ENCODE peak calls at places on chromosomes 12 and 14, in eight cellular contexts. X is HS-5, Q is NCI-H748 treated with DMSO at 0.1 percent for 48 hours, H is H7, L is NCI-H146, O is fibroblast of mammary gland, R is CMK, S is right cardiac atrium. M is an unnamed sample.
A peak's percentile ranks its signal among the peaks of the same experiment; 100 is the strongest.

GRCh38 chr12:108430245-108430644 is 84.8 kb upstream of the FICD start:
- DNase-seq in H (no peak), X (no peak), Q (no peak), R (no peak), O (peak; percentile 32), S (no peak), L (peak; percentile 16), M (no peak)

GRCh38 chr14:75793806-75794205 is 132.8 kb downstream of the TTLL5 start:
- DNase-seq in X (no peak), R (no peak), S (no peak), Q (no peak), O (peak; percentile 42), L (no peak), H (no peak), M (no peak)

GRCh38 chr14:102181187-102181586 is 41.5 kb downstream of the WDR20 start:
- DNase-seq in O (no peak), H (no peak), L (no peak), Q (no peak), S (no peak), X (no peak), R (no peak), M (no peak)

GRCh38 chr14:23580948-23581281 is 2.3 kb upstream of the JPH4 start:
- DNase-seq in L (no peak), H (peak; percentile 62), S (no peak), O (no peak), Q (no peak), X (no peak), R (no peak), M (no peak)

GRCh38 chr14:104116544-104117340 is 21.6 kb upstream of the KIF26A start:
- DNase-seq in X (no peak), Q (no peak), H (peak; percentile 88), S (peak; percentile 50), O (no peak), R (no peak), L (no peak), M (no peak)

GRCh38 chr12:71392521-71393145 is 47.0 kb upstream of the LGR5 start:
- DNase-seq in R (peak; percentile 44), H (peak; percentile 56), O (peak; percentile 84), Q (peak; percentile 86), S (no peak), X (peak; percentile 50), L (peak; percentile 48), M (peak; percentile 50)

GRCh38 chr14:81323621-81324400 is 76.3 kb downstream of the STON2 start:
- DNase-seq in Q (peak; percentile 89), S (no peak), L (peak; percentile 85), H (peak; percentile 74), O (no peak), R (no peak), X (no peak), M (no peak)

GRCh38 chr12:67721216-67721615 is 72.7 kb downstream of the DYRK2 start:
- DNase-seq in Q (no peak), R (no peak), O (no peak), L (no peak), X (no peak), S (peak; percentile 65), H (no peak), M (no peak)

GRCh38 chr12:85923767-85924331 is 49.8 kb downstream of the NTS start:
- DNase-seq in X (peak; percentile 14), Q (peak; percentile 27), S (no peak), R (no peak), L (peak; percentile 30), H (no peak), O (peak; percentile 55), M (peak; percentile 7)

GRCh38 chr14:36857842-36858445 is 196.3 kb downstream of the PAX9 start:
- DNase-seq in R (no peak), X (no peak), H (no peak), O (no peak), S (no peak), L (no peak), Q (no peak), M (no peak)

GRCh38 chr12:14963520-14963919 is 2.1 kb upstream of the ARHGDIB start:
- DNase-seq in O (no peak), X (no peak), L (no peak), R (no peak), Q (no peak), S (no peak), H (no peak), M (no peak)

GRCh38 chr14:24848427-24848826 is 201.5 kb downstream of the STXBP6 start:
- DNase-seq in O (peak; percentile 74), Q (no peak), H (no peak), L (no peak), X (peak; percentile 37), S (no peak), R (no peak), M (no peak)

GRCh38 chr12:98146043-98146442 is 369.3 kb upstream of the TMPO start:
- DNase-seq in S (no peak), L (no peak), O (no peak), Q (no peak), R (no peak), X (no peak), H (no peak), M (no peak)

GRCh38 chr12:15978431-15978950 is 67.4 kb downstream of the DERA start:
- DNase-seq in L (no peak), X (no peak), Q (no peak), S (no peak), H (no peak), R (no peak), O (peak; percentile 52), M (peak; percentile 46)

GRCh38 chr12:39365364-39366001 is 77.4 kb downstream of the KIF21A start:
- DNase-seq in S (no peak), O (peak; percentile 14), R (no peak), H (no peak), X (no peak), Q (no peak), L (no peak), M (no peak)

GRCh38 chr14:50542941-50543418 is 10.6 kb upstream of the MAP4K5 start:
- DNase-seq in R (no peak), O (peak; percentile 68), X (no peak), L (peak; percentile 69), H (peak; percentile 48), S (no peak), Q (peak; percentile 90), M (no peak)

GRCh38 chr14:102795060-102795925 is 18.0 kb downstream of the TRAF3 start:
- DNase-seq in H (peak; percentile 23), L (peak; percentile 70), S (peak; percentile 72), X (peak; percentile 49), Q (peak; percentile 70), R (no peak), O (peak; percentile 88), M (peak; percentile 59)

GRCh38 chr14:88270781-88271180 is 52.3 kb downstream of the KCNK10 start:
- DNase-seq in L (no peak), O (no peak), S (no peak), R (no peak), X (no peak), H (peak; percentile 80), Q (no peak), M (no peak)

GRCh38 chr14:100246809-100247428 is 8.0 kb downstream of the YY1 start:
- DNase-seq in L (peak; percentile 27), S (no peak), Q (peak; percentile 43), O (peak; percentile 60), X (no peak), H (peak; percentile 78), R (no peak), M (no peak)

GRCh38 chr12:8912910-8913309 is 1.4 kb upstream of the PHC1 start:
- DNase-seq in X (no peak), R (no peak), L (peak; percentile 82), O (peak; percentile 5), Q (peak; percentile 24), S (no peak), H (peak; percentile 58), M (no peak)

GRCh38 chr14:91464615-91465205 is 45.4 kb downstream of the PPP4R3A start:
- DNase-seq in R (no peak), X (no peak), S (no peak), H (no peak), O (no peak), L (no peak), Q (no peak), M (no peak)

GRCh38 chr14:74539503-74539902 is 45.9 kb downstream of the ISCA2 start:
- DNase-seq in R (no peak), Q (no peak), X (no peak), L (no peak), O (no peak), H (no peak), S (no peak), M (no peak)

GRCh38 chr12:64218597-64218996 is 3.5 kb downstream of the KICS2 start:
- DNase-seq in Q (no peak), O (no peak), R (no peak), L (no peak), S (no peak), H (no peak), X (no peak), M (no peak)

GRCh38 chr12:113208041-113208934 is 13.0 kb upstream of the TPCN1 start:
- DNase-seq in O (peak; percentile 64), S (peak; percentile 77), H (no peak), X (no peak), L (no peak), Q (no peak), R (peak; percentile 84), M (no peak)

GRCh38 chr12:153080-153746 is 60.7 kb downstream of the SLC6A12 start:
- DNase-seq in Q (peak; percentile 9), X (no peak), R (peak; percentile 49), O (peak; percentile 44), H (peak; percentile 95), L (peak; percentile 93), S (peak; percentile 72), M (no peak)

GRCh38 chr12:110498984-110499706 is 2.8 kb downstream of the VPS29 start:
- DNase-seq in S (no peak), X (peak; percentile 71), O (peak; percentile 57), Q (no peak), L (no peak), R (no peak), H (no peak), M (no peak)

GRCh38 chr12:131223171-131223761 is 269.6 kb downstream of the ADGRD1 start:
- DNase-seq in X (no peak), Q (no peak), L (no peak), H (no peak), R (no peak), S (no peak), O (no peak), M (no peak)

GRCh38 chr14:61503167-61503801 is 181.9 kb downstream of the PRKCH start:
- DNase-seq in H (no peak), R (no peak), L (no peak), S (no peak), O (no peak), X (no peak), Q (no peak), M (no peak)

GRCh38 chr12:82818276-82819035 is 131.8 kb downstream of the TMTC2 start:
- DNase-seq in R (no peak), Q (no peak), L (no peak), X (no peak), H (no peak), S (no peak), O (peak; percentile 35), M (no peak)

GRCh38 chr12:67937822-67938221 is 51.4 kb upstream of the IFNG-AS1 start:
- DNase-seq in Q (peak; percentile 37), H (no peak), L (peak; percentile 76), S (no peak), O (no peak), R (no peak), X (no peak), M (no peak)

GRCh38 chr12:89309815-89310214 is 42.5 kb downstream of the DUSP6 start:
- DNase-seq in Q (no peak), X (no peak), O (no peak), R (no peak), L (no peak), H (no peak), S (no peak), M (no peak)

GRCh38 chr14:28769358-28769757 is 2.8 kb downstream of the FOXG1 start:
- DNase-seq in R (no peak), O (no peak), H (no peak), S (no peak), L (no peak), Q (no peak), X (no peak), M (no peak)

GRCh38 chr12:107990325-107990724 is 138.8 kb upstream of the WSCD2 start:
- DNase-seq in S (peak; percentile 40), O (peak; percentile 22), L (peak; percentile 9), R (no peak), H (peak; percentile 18), X (no peak), Q (peak; percentile 40), M (no peak)

GRCh38 chr12:124466200-124467128 is 100.9 kb downstream of the NCOR2 start:
- DNase-seq in H (no peak), X (no peak), R (peak; percentile 60), Q (no peak), O (peak; percentile 25), L (no peak), S (peak; percentile 85), M (no peak)